ENCODE peak calls at places on chromosomes 11 and 22, in five cellular contexts. T is Caco-2, E is HL-60, J is stomach, Y is OCI-LY7. H is an unnamed sample.

GRCh38 chr11:64144587-64145295 is 21.2 kb downstream of the MACROD1 start:
- DNase-seq in T (no peak), E (no peak), J (no peak), Y (no peak), H (no peak)

GRCh38 chr22:31944700-31945477 is 554 bp downstream of the YWHAH start:
- DNase-seq in T (peak), E (no peak), J (peak), Y (peak), H (peak)

GRCh38 chr11:13963169-13963948 is 836 bp downstream of the SPON1 start:
- DNase-seq in T (peak), E (no peak), J (no peak), Y (no peak), H (peak)

GRCh38 chr11:61694971-61695706 is 14.9 kb downstream of the DAGLA start:
- DNase-seq in T (peak), E (no peak), J (peak), Y (no peak), H (no peak)

GRCh38 chr11:68828155-68828931 is 13.4 kb downstream of the CPT1A start:
- DNase-seq in T (no peak), E (peak), J (peak), Y (no peak), H (no peak)

GRCh38 chr22:47375621-47376321 is 613.3 kb downstream of the TBC1D22A start:
- DNase-seq in T (no peak), E (no peak), J (no peak), Y (no peak), H (no peak)

GRCh38 chr11:21037836-21038235 is 368.4 kb downstream of the NELL1 start:
- DNase-seq in T (no peak), E (no peak), J (no peak), Y (no peak), H (no peak)

GRCh38 chr11:118176400-118177134 is at the start of gene SCN2B:
- DNase-seq in T (no peak), E (no peak), J (no peak), Y (peak), H (no peak)

GRCh38 chr11:47415949-47416472 is 7.6 kb downstream of the SLC39A13 start:
- DNase-seq in T (no peak), E (no peak), J (peak), Y (no peak), H (no peak)

GRCh38 chr11:6563121-6563619 is 40.2 kb downstream of the RRP8 start:
- DNase-seq in T (no peak), E (no peak), J (no peak), Y (no peak), H (no peak)

GRCh38 chr22:22820626-22821025 is 67.0 kb upstream of the IGLL5 start:
- DNase-seq in T (no peak), E (no peak), J (no peak), Y (peak), H (peak)

GRCh38 chr11:69542314-69543168 is 61.1 kb downstream of the LINC01488 start:
- DNase-seq in T (no peak), E (no peak), J (no peak), Y (no peak), H (no peak)

GRCh38 chr22:26239561-26239960 is 70.3 kb downstream of the SEZ6L start:
- DNase-seq in T (no peak), E (no peak), J (no peak), Y (no peak), H (no peak)

GRCh38 chr11:23570828-23571227 is 710.6 kb upstream of the CCDC179 start:
- DNase-seq in T (no peak), E (no peak), J (no peak), Y (no peak), H (no peak)

GRCh38 chr22:28791124-28791523 is 9.2 kb downstream of the XBP1 start:
- DNase-seq in T (no peak), E (no peak), J (no peak), Y (no peak), H (no peak)

GRCh38 chr22:47091241-47091691 is 328.8 kb downstream of the TBC1D22A start:
- DNase-seq in T (no peak), E (no peak), J (no peak), Y (no peak), H (no peak)

GRCh38 chr11:17240780-17241179 is 33.0 kb upstream of the PIK3C2A start:
- DNase-seq in T (no peak), E (no peak), J (no peak), Y (no peak), H (no peak)

GRCh38 chr11:46800177-46800576 is 45.9 kb downstream of the CKAP5 start:
- DNase-seq in T (no peak), E (no peak), J (no peak), Y (no peak), H (no peak)

GRCh38 chr11:61071208-61071681 is 31.0 kb upstream of the CD5 start:
- DNase-seq in T (no peak), E (no peak), J (no peak), Y (peak), H (peak)

GRCh38 chr11:28666632-28667031 is 558.4 kb downstream of the METTL15 start:
- DNase-seq in T (no peak), E (no peak), J (no peak), Y (no peak), H (no peak)

GRCh38 chr22:41177626-41178424 is 27.3 kb upstream of the L3MBTL2 start:
- DNase-seq in T (no peak), E (no peak), J (no peak), Y (no peak), H (no peak)

GRCh38 chr11:65859812-65860277 is 388 bp upstream of the MUS81 start:
- DNase-seq in T (no peak), E (no peak), J (no peak), Y (no peak), H (no peak)

GRCh38 chr22:25622011-25622410 is 57.5 kb downstream of the GRK3 start:
- DNase-seq in T (no peak), E (no peak), J (no peak), Y (no peak), H (no peak)

GRCh38 chr11:96748639-96749370 is 359.0 kb downstream of the JRKL start:
- DNase-seq in T (no peak), E (no peak), J (no peak), Y (no peak), H (no peak)

GRCh38 chr11:1824221-1825038 is 10.4 kb upstream of the SYT8 start:
- DNase-seq in T (no peak), E (no peak), J (no peak), Y (no peak), H (no peak)

GRCh38 chr11:43327987-43328386 is 16.2 kb downstream of the API5 start:
- DNase-seq in T (no peak), E (no peak), J (peak), Y (no peak), H (no peak)

GRCh38 chr22:24066872-24067271 is 55.8 kb downstream of the CABIN1 start:
- DNase-seq in T (no peak), E (no peak), J (peak), Y (peak), H (no peak)

GRCh38 chr11:111296196-111296595 is 2.1 kb upstream of the POU2AF3 start:
- DNase-seq in T (no peak), E (no peak), J (no peak), Y (no peak), H (no peak)

GRCh38 chr11:444397-445144 is 2.8 kb upstream of the ANO9 start:
- DNase-seq in T (peak), E (no peak), J (peak), Y (no peak), H (no peak)

GRCh38 chr11:47443028-47443700 is 5.8 kb downstream of the RAPSN start:
- DNase-seq in T (no peak), E (no peak), J (no peak), Y (peak), H (peak)

GRCh38 chr11:69841859-69842698 is 22.9 kb upstream of the FGF3 start:
- DNase-seq in T (no peak), E (no peak), J (no peak), Y (peak), H (peak)

GRCh38 chr11:124071622-124071948 is 30.5 kb upstream of the OR10G7 start:
- DNase-seq in T (no peak), E (no peak), J (no peak), Y (no peak), H (no peak)

GRCh38 chr11:73950869-73951710 is at the start of gene DNAJB13:
- DNase-seq in T (peak), E (peak), J (peak), Y (peak), H (peak)

GRCh38 chr11:4891996-4892640 is 10.4 kb downstream of the OR51T1 start:
- DNase-seq in T (no peak), E (no peak), J (no peak), Y (no peak), H (no peak)

GRCh38 chr11:74493816-74494630 is 499 bp upstream of the LIPT2 start:
- DNase-seq in T (peak), E (no peak), J (no peak), Y (no peak), H (peak)

GRCh38 chr11:94376841-94377240 is 24.4 kb downstream of the GPR83 start:
- DNase-seq in T (no peak), E (no peak), J (no peak), Y (no peak), H (no peak)

GRCh38 chr22:49073873-49074417 is 753.7 kb downstream of the BRD1 start:
- DNase-seq in T (no peak), E (no peak), J (no peak), Y (no peak), H (no peak)

GRCh38 chr11:115581871-115582639 is 77.8 kb upstream of the CADM1 start:
- DNase-seq in T (peak), E (no peak), J (no peak), Y (no peak), H (no peak)

GRCh38 chr11:26930518-26931247 is 63.2 kb upstream of the FIBIN start:
- DNase-seq in T (no peak), E (no peak), J (no peak), Y (no peak), H (no peak)

DNA sequence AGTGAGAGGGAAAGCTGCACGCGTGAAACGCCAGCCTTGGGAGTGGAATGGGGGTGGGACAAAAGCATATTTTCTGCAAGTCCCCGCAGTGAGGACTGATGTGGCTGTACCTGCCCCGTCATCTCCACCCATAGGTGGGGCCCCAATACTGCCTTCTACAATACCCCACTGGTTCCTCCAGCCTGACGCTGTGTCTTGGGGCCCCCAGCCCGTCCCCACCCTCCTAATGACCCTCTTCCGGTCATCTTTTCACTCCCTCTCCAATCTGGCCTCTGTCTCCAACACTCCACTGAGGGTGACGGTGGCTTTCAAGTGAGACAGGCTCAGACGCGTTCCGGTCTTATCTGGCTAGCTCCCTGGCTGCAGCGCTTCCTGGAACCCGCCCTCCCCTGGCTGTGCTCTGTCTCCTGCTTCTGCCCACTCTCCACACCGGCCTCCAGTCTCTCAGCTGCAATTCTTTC is 104.2 kb downstream of the MICAL3 start:
- DNase-seq in T (peak), E (no peak), J (peak), Y (no peak), H (no peak)
- TF ChIP-seq CTCF in T (no peak), E (no peak), J (no peak), Y (no peak), H (no peak)

GRCh38 chr11:18540207-18541009 is 13.7 kb upstream of the TSG101 start:
- DNase-seq in T (peak), E (no peak), J (no peak), Y (peak), H (no peak)
- TF ChIP-seq CTCF in T (peak), E (peak), J (no peak), Y (peak), H (peak)

GRCh38 chr22:30880847-30881246 is 87.7 kb downstream of the MORC2 start:
- DNase-seq in T (no peak), E (no peak), J (no peak), Y (no peak), H (no peak)

GRCh38 chr22:30883586-30884145 is 84.9 kb downstream of the MORC2 start:
- DNase-seq in T (no peak), E (no peak), J (no peak), Y (no peak), H (no peak)

GRCh38 chr22:30882974-30883533 is 85.5 kb downstream of the MORC2 start:
- DNase-seq in T (no peak), E (no peak), J (no peak), Y (no peak), H (no peak)

GRCh38 chr22:30881361-30882180 is 87.0 kb downstream of the MORC2 start:
- DNase-seq in T (peak), E (no peak), J (peak), Y (no peak), H (no peak)

GRCh38 chr22:30882181-30882771 is 86.3 kb downstream of the MORC2 start:
- DNase-seq in T (no peak), E (no peak), J (no peak), Y (no peak), H (no peak)
- TF ChIP-seq CTCF in T (no peak), E (no peak), J (no peak), Y (no peak), H (no peak)

GRCh38 chr11:67354314-67355022 is 1.1 kb upstream of the POLD4 start:
- DNase-seq in T (peak), E (peak), J (peak), Y (no peak), H (peak)
- TF ChIP-seq CTCF in T (peak), E (no peak), J (no peak), Y (no peak), H (no peak)

GRCh38 chr22:45104313-45104712 is 59.4 kb upstream of the NUP50 start:
- DNase-seq in T (no peak), E (no peak), J (no peak), Y (no peak), H (no peak)

GRCh38 chr22:45101828-45102227 is 61.9 kb upstream of the NUP50 start:
- DNase-seq in T (peak), E (peak), J (peak), Y (peak), H (peak)

GRCh38 chr22:45102896-45103420 is 60.8 kb upstream of the NUP50 start:
- DNase-seq in T (no peak), E (no peak), J (no peak), Y (no peak), H (no peak)

GRCh38 chr22:45105281-45105700 is 58.4 kb upstream of the NUP50 start:
- DNase-seq in T (peak), E (no peak), J (no peak), Y (no peak), H (no peak)

GRCh38 chr22:45103756-45104155 is 60.0 kb upstream of the NUP50 start:
- DNase-seq in T (no peak), E (no peak), J (no peak), Y (no peak), H (no peak)
- TF ChIP-seq CTCF in T (no peak), E (no peak), J (no peak), Y (no peak), H (no peak)

GRCh38 chr11:131037873-131038272 is 121.6 kb upstream of the SNX19 start:
- DNase-seq in T (peak), E (no peak), J (no peak), Y (no peak), H (no peak)
- TF ChIP-seq CTCF in T (no peak), E (no peak), J (no peak), Y (no peak), H (no peak)

GRCh38 chr22:50546326-50547230 is 879 bp downstream of the KLHDC7B start:
- DNase-seq in T (no peak), E (no peak), J (no peak), Y (no peak), H (no peak)

GRCh38 chr22:50545522-50546325 is at the start of gene KLHDC7B:
- DNase-seq in T (peak), E (no peak), J (no peak), Y (no peak), H (peak)

GRCh38 chr22:50542416-50542927 is 3.2 kb upstream of the KLHDC7B start:
- DNase-seq in T (no peak), E (peak), J (no peak), Y (no peak), H (peak)

GRCh38 chr22:50544746-50545253 is 899 bp upstream of the KLHDC7B start:
- DNase-seq in T (no peak), E (no peak), J (peak), Y (peak), H (peak)

DNA sequence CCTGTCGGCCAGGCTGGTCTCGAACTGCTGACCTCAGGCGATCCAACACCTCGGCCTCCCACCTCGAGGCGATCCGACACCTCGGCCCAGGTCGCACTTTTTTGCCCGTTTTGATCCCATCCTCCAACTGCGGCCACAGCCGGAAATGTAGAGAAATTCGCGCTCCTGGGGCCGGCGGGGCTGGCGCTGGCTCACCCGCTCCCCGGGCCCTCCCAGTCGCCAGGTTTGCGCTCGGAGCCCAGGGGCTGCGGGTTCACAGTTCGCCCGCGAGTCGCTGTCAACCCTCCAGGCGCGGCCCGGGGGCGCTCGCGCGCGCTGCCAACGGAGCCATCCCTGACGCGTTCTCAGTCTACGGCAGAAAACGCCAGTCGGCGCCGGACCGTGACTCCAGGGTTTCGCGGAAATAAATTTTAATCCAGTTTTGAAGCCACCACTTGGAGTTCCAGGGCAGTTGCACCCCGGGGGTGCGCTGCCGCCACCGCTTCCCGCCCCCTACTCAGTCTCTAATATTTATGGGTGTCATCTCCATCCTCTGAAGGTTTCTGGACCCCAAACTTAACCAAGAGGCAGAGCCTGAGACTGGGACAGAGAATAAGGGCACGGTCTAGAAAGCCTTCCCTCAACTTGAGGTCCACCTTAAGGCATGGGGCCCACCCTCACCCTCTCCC is 1.5 kb upstream of the KLHDC7B start:
- DNase-seq in T (no peak), E (no peak), J (peak), Y (peak), H (peak)
- TF ChIP-seq CTCF in T (no peak), E (peak), J (no peak), Y (peak), H (peak)

GRCh38 chr22:20063271-20064139 is 16.5 kb upstream of the DGCR8 start:
- DNase-seq in T (no peak), E (no peak), J (no peak), Y (no peak), H (no peak)
- TF ChIP-seq CTCF in T (no peak), E (no peak), J (no peak), Y (no peak), H (no peak)

H was measured in activated CD8-positive, alpha-beta T cell treated with anti-CD3 and anti-CD28 coated beads for 36 hours.